ENCODE peak calls at places on chromosomes 5 and 9, in six cellular contexts. V, P, R, E, D and O are unnamed samples.

GRCh38 chr5:101942321-101942882 is 353.7 kb downstream of the SLCO4C1 start:
- DNase-seq in V (no peak), P (peak; percentile 1), R (peak; percentile 61), E (no peak), D (no peak), O (peak; percentile 8)

GRCh38 chr9:76486151-76486550 is 27.2 kb downstream of the GCNT1 start:
- DNase-seq in V (peak; percentile 16), P (no peak), R (no peak), E (no peak), D (no peak), O (no peak)

GRCh38 chr5:178145965-178146820 is 7.5 kb downstream of the NHP2 start:
- DNase-seq in V (peak; percentile 41), P (peak; percentile 75), R (peak; percentile 20), E (peak; percentile 51), D (peak; percentile 77), O (peak; percentile 88)

GRCh38 chr5:167415779-167416761 is 875.4 kb upstream of the WWC1 start:
- DNase-seq in V (no peak), P (no peak), R (no peak), E (no peak), D (no peak), O (no peak)

GRCh38 chr5:91160751-91161285 is 222.3 kb downstream of the ARRDC3 start:
- DNase-seq in V (peak; percentile 67), P (no peak), R (no peak), E (no peak), D (no peak), O (no peak)

GRCh38 chr5:123943136-123943535 is 431.2 kb downstream of the CSNK1G3 start:
- DNase-seq in V (no peak), P (no peak), R (no peak), E (no peak), D (no peak), O (no peak)

GRCh38 chr9:131012023-131012334 is 3.0 kb downstream of the LAMC3 start:
- DNase-seq in V (no peak), P (peak; percentile 85), R (no peak), E (no peak), D (no peak), O (no peak)

GRCh38 chr5:10559883-10560282 is 4.0 kb upstream of the ANKRD33B start:
- DNase-seq in V (no peak), P (no peak), R (no peak), E (no peak), D (no peak), O (no peak)

GRCh38 chr5:57566914-57567313 is 84.3 kb upstream of the ACTBL2 start:
- DNase-seq in V (peak; percentile 89), P (no peak), R (peak; percentile 65), E (no peak), D (no peak), O (no peak)

GRCh38 chr5:122153774-122154173 is 24.4 kb downstream of the ZNF474 start:
- DNase-seq in V (peak; percentile 26), P (no peak), R (no peak), E (no peak), D (no peak), O (no peak)

GRCh38 chr5:179816401-179817070 is 4.2 kb upstream of the SQSTM1 start:
- DNase-seq in V (no peak), P (no peak), R (no peak), E (no peak), D (no peak), O (no peak)

GRCh38 chr5:92378961-92379611 is 996.0 kb upstream of the ARRDC3 start:
- DNase-seq in V (peak; percentile 49), P (no peak), R (no peak), E (no peak), D (no peak), O (no peak)

GRCh38 chr5:136769900-136770684 is 404.7 kb upstream of the TRPC7 start:
- DNase-seq in V (peak; percentile 50), P (peak; percentile 74), R (peak; percentile 73), E (peak; percentile 40), D (no peak), O (peak; percentile 85)

GRCh38 chr5:773517-774264 is 10.8 kb downstream of the ZDHHC11B start:
- DNase-seq in V (no peak), P (no peak), R (no peak), E (no peak), D (no peak), O (no peak)

GRCh38 chr9:133199648-133200321 is 9.3 kb downstream of the OBP2B start:
- DNase-seq in V (no peak), P (no peak), R (no peak), E (peak; percentile 32), D (no peak), O (peak; percentile 70)

GRCh38 chr9:98597372-98597771 is 111.4 kb downstream of the GABBR2 start:
- DNase-seq in V (peak; percentile 64), P (no peak), R (no peak), E (no peak), D (no peak), O (no peak)

GRCh38 chr5:10111575-10111974 is 138.1 kb downstream of the ATPSCKMT start:
- DNase-seq in V (peak; percentile 54), P (peak; percentile 64), R (peak; percentile 28), E (no peak), D (no peak), O (peak; percentile 43)

GRCh38 chr5:88688981-88689661 is 193.9 kb downstream of the MEF2C start:
- DNase-seq in V (no peak), P (no peak), R (no peak), E (no peak), D (no peak), O (no peak)

GRCh38 chr5:31270396-31270795 is 76.9 kb downstream of the CDH6 start:
- DNase-seq in V (peak; percentile 22), P (peak; percentile 38), R (peak; percentile 61), E (no peak), D (no peak), O (no peak)

GRCh38 chr9:72292874-72293607 is 72.0 kb downstream of the ZFAND5 start:
- DNase-seq in V (peak; percentile 75), P (peak; percentile 58), R (peak; percentile 71), E (no peak), D (no peak), O (no peak)

GRCh38 chr5:463952-464351 is 21.0 kb downstream of the EXOC3 start:
- DNase-seq in V (no peak), P (no peak), R (no peak), E (no peak), D (peak; percentile 66), O (no peak)

GRCh38 chr5:102713682-102714231 is 41.3 kb upstream of the PAM start:
- DNase-seq in V (no peak), P (no peak), R (no peak), E (no peak), D (no peak), O (no peak)

GRCh38 chr9:21688108-21689102 is 114.0 kb upstream of the MTAP start:
- DNase-seq in V (peak; percentile 81), P (no peak), R (no peak), E (no peak), D (no peak), O (peak; percentile 80)

GRCh38 chr5:73286891-73287290 is 113.9 kb downstream of the TMEM174 start:
- DNase-seq in V (peak; percentile 18), P (no peak), R (no peak), E (no peak), D (no peak), O (no peak)

GRCh38 chr5:101878190-101878589 is 417.9 kb downstream of the SLCO4C1 start:
- DNase-seq in V (no peak), P (no peak), R (no peak), E (no peak), D (no peak), O (no peak)

GRCh38 chr5:119449882-119450281 is 2.4 kb upstream of the HSD17B4 start:
- DNase-seq in V (no peak), P (no peak), R (no peak), E (no peak), D (no peak), O (no peak)

GRCh38 chr5:119452060-119452372 is 281 bp upstream of the HSD17B4 start:
- DNase-seq in V (no peak), P (no peak), R (no peak), E (no peak), D (no peak), O (no peak)

GRCh38 chr5:119453045-119453383 is 717 bp downstream of the HSD17B4 start:
- DNase-seq in V (peak; percentile 38), P (peak; percentile 55), R (peak; percentile 21), E (no peak), D (no peak), O (peak; percentile 27)

GRCh38 chr5:119452373-119453044 is at the start of gene HSD17B4:
- DNase-seq in V (peak; percentile 86), P (peak; percentile 95), R (peak; percentile 95), E (peak; percentile 92), D (peak; percentile 72), O (peak; percentile 92)

GRCh38 chr5:119451561-119451960 is 736 bp upstream of the HSD17B4 start:
- DNase-seq in V (no peak), P (peak; percentile 12), R (no peak), E (no peak), D (no peak), O (no peak)
- TF ChIP-seq CTCF in V (no peak), P (no peak), R (no peak), E (no peak), D (no peak), O (no peak)

GRCh38 chr5:61878471-61878870 is 427.5 kb upstream of the KIF2A start:
- DNase-seq in V (no peak), P (no peak), R (no peak), E (no peak), D (no peak), O (no peak)
- H3K27ac ChIP-seq in V (no peak overlapping the region), P (no peak overlapping the region), R (no peak overlapping the region), E (no peak overlapping the region), D (no peak overlapping the region), O (no peak overlapping the region)

DNA sequence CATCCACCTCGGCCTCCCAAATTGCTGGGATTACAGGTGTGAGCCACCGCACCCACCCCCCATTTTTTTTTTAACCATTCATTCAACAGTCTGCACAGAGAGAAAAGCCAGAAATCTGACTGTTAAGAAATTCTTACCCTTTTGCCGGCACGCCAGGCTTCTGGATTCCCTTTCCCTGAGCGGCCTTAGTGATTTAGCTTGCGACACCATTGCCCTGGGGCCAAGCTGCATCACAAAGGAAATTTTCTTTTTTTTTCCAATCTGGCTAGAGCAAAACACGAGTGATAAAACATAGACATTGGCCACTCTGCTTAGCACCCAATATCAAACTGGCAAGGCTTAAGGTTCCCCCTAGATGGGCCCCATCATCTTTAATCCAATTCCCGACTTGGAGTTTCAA is 21.2 kb upstream of the ATOSB start:
- DNase-seq in V (no peak), P (no peak), R (no peak), E (no peak), D (no peak), O (no peak)
- TF ChIP-seq CTCF in V (no peak), P (no peak), R (no peak), E (no peak), D (no peak), O (no peak)

DNA sequence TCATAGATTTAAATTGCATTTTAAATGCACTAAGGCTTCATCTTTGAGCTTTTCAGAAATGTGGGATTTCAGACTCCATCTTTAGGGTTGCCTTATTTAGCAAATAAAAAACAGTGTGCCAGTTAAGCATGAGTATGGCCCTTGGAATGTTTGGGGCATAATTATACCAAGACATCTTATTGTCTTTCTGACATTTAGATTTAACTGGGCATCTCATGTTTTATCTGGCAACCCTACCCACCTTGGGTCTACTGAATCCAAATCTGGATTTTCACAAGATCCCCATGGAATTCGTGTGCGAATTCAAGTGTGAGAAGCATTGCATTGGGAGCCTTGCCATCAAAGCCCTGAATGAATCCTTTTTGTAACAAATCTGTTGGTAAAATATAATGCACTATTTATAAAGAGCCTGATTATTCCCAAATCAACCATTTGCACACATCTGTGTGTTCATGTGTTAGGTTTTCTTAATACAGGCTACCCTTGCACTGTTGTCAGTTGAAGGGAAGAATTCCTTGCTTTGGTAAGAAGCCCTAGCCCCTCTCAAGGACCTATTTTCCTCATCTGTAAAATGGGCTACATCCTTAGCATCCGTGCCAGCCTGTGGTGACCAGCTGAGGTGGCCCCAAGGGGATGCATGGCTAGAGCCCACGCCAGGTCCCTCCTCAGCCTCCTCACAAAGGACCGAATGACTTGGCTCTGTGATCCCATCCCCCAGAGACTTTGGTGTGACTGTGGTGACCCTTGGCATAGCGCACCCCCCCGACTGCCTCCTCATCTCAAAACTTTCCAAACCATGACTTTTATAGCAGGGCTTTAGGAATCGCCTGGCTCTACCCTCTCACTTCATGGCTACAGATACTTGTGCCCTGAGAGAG is 8.1 kb downstream of the GSN start:
- DNase-seq in V (no peak), P (no peak), R (no peak), E (no peak), D (no peak), O (no peak)
- H3K27ac ChIP-seq in V (peak overlapping the region; percentile 34), P (no peak overlapping the region), R (no peak overlapping the region), E (no peak overlapping the region), D (no peak overlapping the region), O (no peak overlapping the region)